ENCODE peak calls at places on chromosome 21, in six cellular contexts. One of them, this sample, is unnamed.
A peak's percentile ranks its signal among the peaks of the same experiment; 100 is the strongest.

GRCh38 chr21:44440241-44441040 is 14.9 kb upstream of the LRRC3 start:
- DNase-seq in OCI-LY7: no peak
- DNase-seq in left lung: no peak
- DNase-seq in type B pancreatic cell: no peak
- DNase-seq in H9: no peak
- DNase-seq in GM23338: no peak
- DNase-seq in this sample: peak; percentile 69

GRCh38 chr21:34636961-34637360 is 22.0 kb upstream of the RCAN1 start:
- DNase-seq in OCI-LY7: no peak
- DNase-seq in left lung: no peak
- DNase-seq in type B pancreatic cell: no peak
- DNase-seq in H9: no peak
- DNase-seq in GM23338: no peak
- DNase-seq in this sample: no peak

GRCh38 chr21:22154579-22155274 is 1156.5 kb downstream of the NCAM2 start:
- DNase-seq in OCI-LY7: no peak
- DNase-seq in left lung: no peak
- DNase-seq in type B pancreatic cell: no peak
- DNase-seq in H9: no peak
- DNase-seq in GM23338: no peak
- DNase-seq in this sample: no peak

GRCh38 chr21:44006017-44006624 is 6.0 kb upstream of the TRAPPC10 start:
- DNase-seq in OCI-LY7: no peak
- DNase-seq in left lung: no peak
- DNase-seq in type B pancreatic cell: no peak
- DNase-seq in H9: no peak
- DNase-seq in GM23338: no peak
- DNase-seq in this sample: peak; percentile 97

GRCh38 chr21:22927469-22927868 is 1929.3 kb downstream of the NCAM2 start:
- DNase-seq in OCI-LY7: no peak
- DNase-seq in left lung: no peak
- DNase-seq in type B pancreatic cell: no peak
- DNase-seq in H9: no peak
- DNase-seq in GM23338: no peak
- DNase-seq in this sample: no peak

GRCh38 chr21:36910581-36911307 is 55.7 kb downstream of the HLCS start:
- DNase-seq in OCI-LY7: no peak
- DNase-seq in left lung: no peak
- DNase-seq in type B pancreatic cell: no peak
- DNase-seq in H9: no peak
- DNase-seq in GM23338: no peak
- DNase-seq in this sample: peak; percentile 87

GRCh38 chr21:27422435-27422834 is 455.5 kb upstream of the ADAMTS5 start:
- DNase-seq in OCI-LY7: no peak
- DNase-seq in left lung: no peak
- DNase-seq in type B pancreatic cell: no peak
- DNase-seq in H9: no peak
- DNase-seq in GM23338: no peak
- DNase-seq in this sample: peak; percentile 27

GRCh38 chr21:35197191-35197590 is 148.1 kb upstream of the RUNX1 start:
- DNase-seq in OCI-LY7: no peak
- DNase-seq in left lung: no peak
- DNase-seq in type B pancreatic cell: no peak
- DNase-seq in H9: no peak
- DNase-seq in GM23338: no peak
- DNase-seq in this sample: no peak

GRCh38 chr21:31397515-31397926 is 53.5 kb upstream of the TIAM1 start:
- DNase-seq in OCI-LY7: peak; percentile 21
- DNase-seq in left lung: no peak
- DNase-seq in type B pancreatic cell: no peak
- DNase-seq in H9: no peak
- DNase-seq in GM23338: no peak
- DNase-seq in this sample: no peak

GRCh38 chr21:43919871-43920801 is 55.1 kb downstream of the AGPAT3 start:
- DNase-seq in OCI-LY7: no peak
- DNase-seq in left lung: no peak
- DNase-seq in type B pancreatic cell: no peak
- DNase-seq in H9: no peak
- DNase-seq in GM23338: no peak
- DNase-seq in this sample: peak; percentile 57

GRCh38 chr21:34552324-34553198 is 40.6 kb upstream of the KCNE1 start:
- DNase-seq in OCI-LY7: no peak
- DNase-seq in left lung: no peak
- DNase-seq in type B pancreatic cell: no peak
- DNase-seq in H9: no peak
- DNase-seq in GM23338: no peak
- DNase-seq in this sample: no peak

GRCh38 chr21:32578107-32578691 is 7.1 kb downstream of the TCP10L start:
- DNase-seq in OCI-LY7: peak; percentile 17
- DNase-seq in left lung: no peak
- DNase-seq in type B pancreatic cell: peak; percentile 64
- DNase-seq in H9: peak; percentile 79
- DNase-seq in GM23338: peak; percentile 80
- DNase-seq in this sample: no peak

GRCh38 chr21:35226960-35227741 is 178.0 kb upstream of the RUNX1 start:
- DNase-seq in OCI-LY7: peak; percentile 98
- DNase-seq in left lung: no peak
- DNase-seq in type B pancreatic cell: no peak
- DNase-seq in H9: no peak
- DNase-seq in GM23338: no peak
- DNase-seq in this sample: no peak

GRCh38 chr21:25513810-25514209 is 93.5 kb downstream of the MRPL39 start:
- DNase-seq in OCI-LY7: no peak
- DNase-seq in left lung: no peak
- DNase-seq in type B pancreatic cell: no peak
- DNase-seq in H9: no peak
- DNase-seq in GM23338: no peak
- DNase-seq in this sample: no peak

GRCh38 chr21:36888466-36888865 is 78.0 kb downstream of the HLCS start:
- DNase-seq in OCI-LY7: no peak
- DNase-seq in left lung: no peak
- DNase-seq in type B pancreatic cell: no peak
- DNase-seq in H9: no peak
- DNase-seq in GM23338: no peak
- DNase-seq in this sample: no peak

GRCh38 chr21:32364801-32365200 is 28.0 kb downstream of the URB1 start:
- DNase-seq in OCI-LY7: no peak
- DNase-seq in left lung: no peak
- DNase-seq in type B pancreatic cell: no peak
- DNase-seq in H9: no peak
- DNase-seq in GM23338: peak; percentile 27
- DNase-seq in this sample: no peak

GRCh38 chr21:39666026-39666425 is 53.3 kb downstream of the B3GALT5 start:
- DNase-seq in OCI-LY7: no peak
- DNase-seq in left lung: no peak
- DNase-seq in type B pancreatic cell: no peak
- DNase-seq in H9: no peak
- DNase-seq in GM23338: no peak
- DNase-seq in this sample: no peak

GRCh38 chr21:34890724-34891609 is 158.1 kb downstream of the RUNX1 start:
- DNase-seq in OCI-LY7: no peak
- DNase-seq in left lung: peak; percentile 46
- DNase-seq in type B pancreatic cell: no peak
- DNase-seq in H9: peak; percentile 46
- DNase-seq in GM23338: peak; percentile 75
- DNase-seq in this sample: peak; percentile 85

GRCh38 chr21:19781881-19782652 is 1216.1 kb upstream of the NCAM2 start:
- DNase-seq in OCI-LY7: no peak
- DNase-seq in left lung: no peak
- DNase-seq in type B pancreatic cell: no peak
- DNase-seq in H9: peak; percentile 39
- DNase-seq in GM23338: peak; percentile 38
- DNase-seq in this sample: no peak

GRCh38 chr21:32336711-32337110 is 38.1 kb downstream of the MRAP start:
- DNase-seq in OCI-LY7: no peak
- DNase-seq in left lung: no peak
- DNase-seq in type B pancreatic cell: no peak
- DNase-seq in H9: no peak
- DNase-seq in GM23338: no peak
- DNase-seq in this sample: no peak

GRCh38 chr21:22885614-22886013 is 1887.4 kb downstream of the NCAM2 start:
- DNase-seq in OCI-LY7: no peak
- DNase-seq in left lung: no peak
- DNase-seq in type B pancreatic cell: no peak
- DNase-seq in H9: no peak
- DNase-seq in GM23338: no peak
- DNase-seq in this sample: no peak

GRCh38 chr21:14554948-14555347 is 8.8 kb upstream of the SAMSN1 start:
- DNase-seq in OCI-LY7: no peak
- DNase-seq in left lung: no peak
- DNase-seq in type B pancreatic cell: no peak
- DNase-seq in H9: no peak
- DNase-seq in GM23338: peak; percentile 4
- DNase-seq in this sample: no peak

GRCh38 chr21:36902331-36902730 is 64.1 kb downstream of the HLCS start:
- DNase-seq in OCI-LY7: no peak
- DNase-seq in left lung: no peak
- DNase-seq in type B pancreatic cell: no peak
- DNase-seq in H9: no peak
- DNase-seq in GM23338: no peak
- DNase-seq in this sample: no peak

GRCh38 chr21:44298301-44298700 is 1.6 kb upstream of the PFKL start:
- DNase-seq in OCI-LY7: peak; percentile 51
- DNase-seq in left lung: no peak
- DNase-seq in type B pancreatic cell: no peak
- DNase-seq in H9: no peak
- DNase-seq in GM23338: no peak
- DNase-seq in this sample: no peak

GRCh38 chr21:41868062-41868710 is 11.0 kb downstream of the PRDM15 start:
- DNase-seq in OCI-LY7: peak; percentile 96
- DNase-seq in left lung: no peak
- DNase-seq in type B pancreatic cell: no peak
- DNase-seq in H9: no peak
- DNase-seq in GM23338: no peak
- DNase-seq in this sample: no peak
- TF ChIP-seq CTCF in OCI-LY7: no peak
- TF ChIP-seq CTCF in left lung: no peak
- TF ChIP-seq CTCF in type B pancreatic cell: no peak
- TF ChIP-seq CTCF in H9: no peak
- TF ChIP-seq CTCF in GM23338: no peak
- TF ChIP-seq CTCF in this sample: no peak

DNA sequence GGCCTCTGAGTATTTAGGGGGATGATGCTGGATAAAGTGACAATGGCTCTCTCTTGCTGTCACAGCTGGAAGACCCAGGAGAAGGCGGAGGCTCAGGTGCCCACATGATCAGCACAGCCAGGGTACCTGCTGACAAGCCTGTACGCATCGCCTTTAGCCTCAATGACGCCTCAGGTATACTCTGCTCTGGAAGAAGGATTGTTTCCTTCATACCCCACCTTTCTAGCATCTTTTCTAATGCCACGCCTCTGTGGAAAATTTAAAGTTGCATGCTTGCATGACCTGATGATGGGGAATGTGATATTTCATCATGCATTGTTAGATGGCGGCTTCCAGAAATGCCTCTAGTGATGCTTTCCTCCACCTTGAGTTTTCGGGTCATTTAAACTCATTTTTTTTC is 2.8 kb downstream of the MAP3K7CL start:
- DNase-seq in OCI-LY7: no peak
- DNase-seq in left lung: no peak
- DNase-seq in type B pancreatic cell: no peak
- DNase-seq in H9: no peak
- DNase-seq in GM23338: no peak
- DNase-seq in this sample: no peak
- TF ChIP-seq CTCF in OCI-LY7: no peak
- TF ChIP-seq CTCF in left lung: no peak
- TF ChIP-seq CTCF in type B pancreatic cell: no peak
- TF ChIP-seq CTCF in H9: no peak
- TF ChIP-seq CTCF in GM23338: no peak
- TF ChIP-seq CTCF in this sample: no peak

GRCh38 chr21:15659768-15660423 is 69.9 kb upstream of the USP25 start:
- DNase-seq in OCI-LY7: no peak
- DNase-seq in left lung: no peak
- DNase-seq in type B pancreatic cell: no peak
- DNase-seq in H9: no peak
- DNase-seq in GM23338: no peak
- DNase-seq in this sample: no peak

GRCh38 chr21:15660424-15660805 is 69.4 kb upstream of the USP25 start:
- DNase-seq in OCI-LY7: no peak
- DNase-seq in left lung: no peak
- DNase-seq in type B pancreatic cell: no peak
- DNase-seq in H9: no peak
- DNase-seq in GM23338: no peak
- DNase-seq in this sample: no peak
- TF ChIP-seq CTCF in OCI-LY7: no peak
- TF ChIP-seq CTCF in left lung: no peak
- TF ChIP-seq CTCF in type B pancreatic cell: no peak
- TF ChIP-seq CTCF in H9: no peak
- TF ChIP-seq CTCF in GM23338: no peak
- TF ChIP-seq CTCF in this sample: no peak

GRCh38 chr21:45555251-45555556 is 13.0 kb upstream of the SLC19A1 start:
- DNase-seq in OCI-LY7: no peak
- DNase-seq in left lung: no peak
- DNase-seq in type B pancreatic cell: no peak
- DNase-seq in H9: no peak
- DNase-seq in GM23338: no peak
- DNase-seq in this sample: no peak

GRCh38 chr21:45556302-45556644 is 14.0 kb upstream of the SLC19A1 start:
- DNase-seq in OCI-LY7: no peak
- DNase-seq in left lung: no peak
- DNase-seq in type B pancreatic cell: no peak
- DNase-seq in H9: peak; percentile 21
- DNase-seq in GM23338: no peak
- DNase-seq in this sample: no peak

GRCh38 chr21:45552696-45553391 is 10.6 kb upstream of the SLC19A1 start:
- DNase-seq in OCI-LY7: no peak
- DNase-seq in left lung: peak; percentile 33
- DNase-seq in type B pancreatic cell: no peak
- DNase-seq in H9: peak; percentile 26
- DNase-seq in GM23338: no peak
- DNase-seq in this sample: peak; percentile 53

GRCh38 chr21:45555557-45556301 is 13.5 kb upstream of the SLC19A1 start:
- DNase-seq in OCI-LY7: peak; percentile 69
- DNase-seq in left lung: peak; percentile 90
- DNase-seq in type B pancreatic cell: no peak
- DNase-seq in H9: peak; percentile 92
- DNase-seq in GM23338: peak; percentile 89
- DNase-seq in this sample: peak; percentile 99

DNA sequence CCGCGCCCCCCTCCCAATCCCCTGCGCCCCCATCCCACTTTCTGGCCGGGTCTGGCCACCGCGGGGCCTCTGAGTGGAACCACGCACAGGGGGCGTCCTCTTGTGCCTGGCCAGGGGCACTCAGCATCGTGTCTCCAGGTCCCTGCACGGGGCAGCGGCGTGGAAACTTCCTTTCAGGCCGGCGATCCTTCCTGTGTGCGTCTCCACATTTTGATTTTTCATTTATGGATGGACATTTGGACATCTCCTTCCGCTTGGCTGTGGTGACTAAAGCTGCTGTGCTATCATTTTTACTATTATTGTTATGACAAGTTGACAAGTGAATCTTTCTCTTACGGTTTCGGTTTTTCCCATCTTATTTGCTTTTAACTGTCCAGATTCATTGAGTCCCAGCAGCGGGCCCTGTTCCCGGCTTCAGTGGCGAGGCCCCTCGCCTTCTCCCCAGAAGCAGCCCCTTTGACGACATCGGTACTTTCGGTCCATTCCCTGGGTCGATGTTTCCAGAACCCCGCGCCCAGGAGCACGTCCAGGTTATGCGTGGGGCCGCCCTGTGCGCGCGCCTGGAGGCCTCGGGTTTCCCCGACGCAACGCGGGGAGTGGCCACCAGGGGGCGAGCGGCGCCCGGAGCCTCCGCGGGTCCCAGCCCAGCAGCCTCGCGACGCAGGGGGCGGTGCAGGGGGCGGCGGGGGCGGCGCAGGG is 12.4 kb upstream of the SLC19A1 start:
- DNase-seq in OCI-LY7: peak; percentile 72
- DNase-seq in left lung: peak; percentile 90
- DNase-seq in type B pancreatic cell: peak; percentile 89
- DNase-seq in H9: peak; percentile 72
- DNase-seq in GM23338: peak; percentile 71
- DNase-seq in this sample: peak; percentile 99
- TF ChIP-seq CTCF in OCI-LY7: peak; percentile 70
- TF ChIP-seq CTCF in left lung: peak; percentile 93
- TF ChIP-seq CTCF in type B pancreatic cell: peak; percentile 85
- TF ChIP-seq CTCF in H9: peak; percentile 75
- TF ChIP-seq CTCF in GM23338: peak; percentile 75
- TF ChIP-seq CTCF in this sample: peak; percentile 57